ENCODE peak calls at places on chromosome 7, in four cellular contexts. G, Q, H and I are unnamed samples.

GRCh38 chr7:69962856-69963149 is 364.5 kb downstream of the AUTS2 start:
- DNase-seq in G (no peak), Q (no peak), H (no peak), I (peak)

GRCh38 chr7:7201583-7202374 is 19.4 kb downstream of the C1GALT1 start:
- DNase-seq in G (no peak), Q (no peak), H (peak), I (no peak)

GRCh38 chr7:24018331-24018730 is 265.7 kb upstream of the NPY start:
- DNase-seq in G (no peak), Q (no peak), H (no peak), I (no peak)

GRCh38 chr7:43926193-43927043 is at the start of gene UBE2D4:
- DNase-seq in G (no peak), Q (peak), H (peak), I (peak)

GRCh38 chr7:16399265-16399801 is 22.0 kb downstream of the CRPPA start:
- DNase-seq in G (no peak), Q (no peak), H (no peak), I (no peak)

GRCh38 chr7:5708271-5708670 is 73.2 kb downstream of the RNF216 start:
- DNase-seq in G (no peak), Q (no peak), H (no peak), I (no peak)

GRCh38 chr7:123432601-123433000 is 101.8 kb downstream of the IQUB start:
- DNase-seq in G (no peak), Q (no peak), H (no peak), I (no peak)

GRCh38 chr7:103573479-103574058 is 127.6 kb upstream of the SLC26A5 start:
- DNase-seq in G (no peak), Q (peak), H (no peak), I (peak)

GRCh38 chr7:30143748-30144251 is 9.0 kb downstream of the MTURN start:
- DNase-seq in G (no peak), Q (peak), H (no peak), I (no peak)

GRCh38 chr7:50068026-50068425 is 25.0 kb downstream of the ZPBP start:
- DNase-seq in G (no peak), Q (peak), H (peak), I (no peak)

GRCh38 chr7:34016876-34017275 is 111.5 kb downstream of the BMPER start:
- DNase-seq in G (no peak), Q (no peak), H (no peak), I (no peak)

GRCh38 chr7:45574521-45575500 is 643 bp downstream of the ADCY1 start:
- DNase-seq in G (no peak), Q (peak), H (peak), I (peak)

GRCh38 chr7:116354546-116355422 is 144.4 kb downstream of the TES start:
- DNase-seq in G (peak), Q (no peak), H (no peak), I (peak)

GRCh38 chr7:95798401-95798930 is 26.1 kb downstream of the DYNC1I1 start:
- DNase-seq in G (no peak), Q (no peak), H (no peak), I (peak)

GRCh38 chr7:46710927-46711326 is 789.9 kb upstream of the IGFBP3 start:
- DNase-seq in G (no peak), Q (no peak), H (no peak), I (peak)

GRCh38 chr7:15199482-15199881 is 296.9 kb upstream of the DGKB start:
- DNase-seq in G (no peak), Q (peak), H (no peak), I (peak)

GRCh38 chr7:47720141-47720906 is 138.4 kb upstream of the TNS3 start:
- DNase-seq in G (no peak), Q (no peak), H (peak), I (no peak)

GRCh38 chr7:69823151-69823744 is 225.0 kb downstream of the AUTS2 start:
- DNase-seq in G (no peak), Q (peak), H (no peak), I (no peak)

GRCh38 chr7:972670-973309 is 2.6 kb downstream of the COX19 start:
- DNase-seq in G (no peak), Q (no peak), H (no peak), I (no peak)

GRCh38 chr7:148773344-148773743 is 74.6 kb downstream of the CUL1 start:
- DNase-seq in G (no peak), Q (no peak), H (no peak), I (no peak)

GRCh38 chr7:78734626-78735025 is 718.8 kb downstream of the MAGI2 start:
- DNase-seq in G (no peak), Q (no peak), H (no peak), I (no peak)

GRCh38 chr7:157150825-157151412 is 12.2 kb downstream of the UBE3C start:
- DNase-seq in G (no peak), Q (no peak), H (no peak), I (no peak)

GRCh38 chr7:45246339-45246738 is 88.7 kb downstream of the RAMP3 start:
- DNase-seq in G (no peak), Q (no peak), H (no peak), I (no peak)

GRCh38 chr7:1500064-1500807 is 4.0 kb downstream of the INTS1 start:
- DNase-seq in G (no peak), Q (no peak), H (no peak), I (no peak)

GRCh38 chr7:123961731-123962130 is 36.7 kb downstream of the SPAM1 start:
- DNase-seq in G (no peak), Q (peak), H (no peak), I (no peak)

GRCh38 chr7:155223503-155223902 is 74.2 kb upstream of the INSIG1 start:
- DNase-seq in G (no peak), Q (no peak), H (no peak), I (no peak)

GRCh38 chr7:104956753-104957450 is 57.1 kb upstream of the KMT2E start:
- DNase-seq in G (no peak), Q (no peak), H (no peak), I (peak)

GRCh38 chr7:64888561-64888900 is 14.5 kb upstream of the ZNF273 start:
- DNase-seq in G (no peak), Q (no peak), H (no peak), I (no peak)

GRCh38 chr7:97872025-97872669 is at the start of gene ASNS:
- DNase-seq in G (peak), Q (peak), H (peak), I (peak)

GRCh38 chr7:5282464-5283316 is at the start of gene SLC29A4:
- DNase-seq in G (no peak), Q (peak), H (no peak), I (peak)

GRCh38 chr7:95723583-95724180 is 48.7 kb upstream of the DYNC1I1 start:
- DNase-seq in G (no peak), Q (peak), H (peak), I (peak)

GRCh38 chr7:100457033-100457432 is 7.0 kb downstream of the SPACDR start:
- DNase-seq in G (no peak), Q (no peak), H (no peak), I (no peak)